ENCODE peak calls at places on chromosomes 4 and X, in five cellular contexts. U, A, T, O and P are unnamed samples.

GRCh38 chrX:118360429-118361125 is 14.7 kb downstream of the WDR44 start:
- DNase-seq in U (no peak), A (peak), T (no peak), O (no peak), P (no peak)

GRCh38 chr4:147590249-147590920 is 26.8 kb upstream of the TMEM184C start:
- DNase-seq in U (peak), A (peak), T (no peak), O (peak), P (peak)

GRCh38 chrX:46180258-46180687 is 364.9 kb downstream of the ZNF674 start:
- DNase-seq in U (no peak), A (peak), T (peak), O (peak), P (no peak)

GRCh38 chr4:162149644-162150043 is 14.2 kb downstream of the FSTL5 start:
- DNase-seq in U (no peak), A (no peak), T (no peak), O (no peak), P (no peak)

GRCh38 chr4:147103403-147103946 is 157.8 kb upstream of the TTC29 start:
- DNase-seq in U (peak), A (peak), T (no peak), O (no peak), P (no peak)

GRCh38 chr4:683982-684571 is 4.9 kb downstream of the SLC49A3 start:
- DNase-seq in U (no peak), A (peak), T (no peak), O (peak), P (peak)

GRCh38 chrX:119516157-119516702 is 48.0 kb downstream of the SLC25A5 start:
- DNase-seq in U (peak), A (peak), T (peak), O (peak), P (peak)

GRCh38 chrX:50100188-50100587 is 100.6 kb downstream of the AKAP4 start:
- DNase-seq in U (peak), A (no peak), T (no peak), O (peak), P (peak)

GRCh38 chrX:55033429-55033828 is 2.7 kb upstream of the ALAS2 start:
- DNase-seq in U (no peak), A (no peak), T (no peak), O (no peak), P (no peak)

GRCh38 chr4:79248610-79249009 is 77.3 kb downstream of the NAA11 start:
- DNase-seq in U (no peak), A (no peak), T (no peak), O (no peak), P (no peak)

GRCh38 chrX:47540754-47541538 is 20.1 kb upstream of the ARAF start:
- DNase-seq in U (peak), A (peak), T (no peak), O (peak), P (peak)

GRCh38 chrX:150240643-150240970 is 122.5 kb upstream of the MAMLD1 start:
- DNase-seq in U (no peak), A (no peak), T (no peak), O (no peak), P (no peak)

GRCh38 chrX:19739683-19740082 is 147.7 kb downstream of the SH3KBP1 start:
- DNase-seq in U (peak), A (peak), T (no peak), O (peak), P (peak)

GRCh38 chrX:77160301-77160700 is 286.9 kb upstream of the FGF16 start:
- DNase-seq in U (no peak), A (no peak), T (no peak), O (no peak), P (no peak)

GRCh38 chr4:8703857-8704495 is 111.4 kb downstream of the CPZ start:
- DNase-seq in U (no peak), A (no peak), T (no peak), O (no peak), P (no peak)

GRCh38 chrX:51866156-51866555 is 27.3 kb upstream of the MAGED1 start:
- DNase-seq in U (no peak), A (peak), T (no peak), O (no peak), P (no peak)

GRCh38 chrX:111445485-111445884 is 33.5 kb upstream of the DCX start:
- DNase-seq in U (peak), A (peak), T (no peak), O (peak), P (peak)

GRCh38 chr4:77734928-77735327 is 84.2 kb downstream of the CNOT6L start:
- DNase-seq in U (no peak), A (peak), T (peak), O (peak), P (no peak)

GRCh38 chrX:15072259-15072658 is 197.6 kb downstream of the ASB9 start:
- DNase-seq in U (no peak), A (no peak), T (no peak), O (no peak), P (no peak)

GRCh38 chr4:89528525-89529133 is 221.0 kb upstream of the GPRIN3 start:
- DNase-seq in U (no peak), A (no peak), T (no peak), O (no peak), P (no peak)

GRCh38 chr4:83905952-83906351 is 370.0 kb downstream of the GPAT3 start:
- DNase-seq in U (no peak), A (no peak), T (no peak), O (peak), P (peak)

GRCh38 chr4:113641025-113641431 is 120.5 kb downstream of the CAMK2D start:
- DNase-seq in U (no peak), A (no peak), T (peak), O (peak), P (no peak)

GRCh38 chr4:188942606-188943005 is 803.4 kb downstream of the TRIML1 start:
- DNase-seq in U (no peak), A (peak), T (no peak), O (no peak), P (no peak)

GRCh38 chrX:3175659-3176438 is 134.6 kb downstream of the ARSF start:
- DNase-seq in U (no peak), A (peak), T (no peak), O (no peak), P (no peak)

GRCh38 chr4:76208005-76208765 is 5.4 kb downstream of the SCARB2 start:
- DNase-seq in U (no peak), A (peak), T (no peak), O (peak), P (peak)

GRCh38 chr4:39032218-39033085 is at the start of gene TMEM156:
- DNase-seq in U (no peak), A (peak), T (peak), O (peak), P (no peak)

GRCh38 chr4:76738081-76738931 is 159.6 kb downstream of the SOWAHB start:
- DNase-seq in U (no peak), A (peak), T (peak), O (no peak), P (no peak)

GRCh38 chrX:16786791-16787735 is 797 bp downstream of the TXLNG start:
- DNase-seq in U (no peak), A (no peak), T (no peak), O (no peak), P (peak)

GRCh38 chrX:133983974-133984578 is 1.3 kb downstream of the GPC3 start:
- DNase-seq in U (no peak), A (no peak), T (no peak), O (no peak), P (no peak)

GRCh38 chrX:87664381-87664780 is 146.8 kb downstream of the KLHL4 start:
- DNase-seq in U (peak), A (peak), T (no peak), O (no peak), P (no peak)

GRCh38 chr4:34181311-34181808 is 2063.0 kb downstream of the ARAP2 start:
- DNase-seq in U (peak), A (peak), T (no peak), O (no peak), P (no peak)

GRCh38 chr4:142656178-142656577 is 189.9 kb downstream of the INPP4B start:
- DNase-seq in U (no peak), A (no peak), T (no peak), O (no peak), P (no peak)

GRCh38 chr4:80459918-80460473 is 124.5 kb downstream of the CFAP299 start:
- DNase-seq in U (no peak), A (no peak), T (no peak), O (no peak), P (no peak)

GRCh38 chr4:53119685-53120084 is 246.2 kb downstream of the SCFD2 start:
- DNase-seq in U (no peak), A (peak), T (no peak), O (peak), P (peak)

GRCh38 chr4:108731001-108731400 is 31.9 kb downstream of the ETNPPL start:
- DNase-seq in U (no peak), A (no peak), T (no peak), O (no peak), P (no peak)

GRCh38 chr4:40150932-40151331 is 45.9 kb upstream of the RHOH start:
- DNase-seq in U (no peak), A (peak), T (no peak), O (no peak), P (no peak)

GRCh38 chr4:185831125-185831815 is 19.3 kb upstream of the SORBS2 start:
- DNase-seq in U (no peak), A (no peak), T (no peak), O (no peak), P (no peak)

GRCh38 chr4:61202638-61203495 is 2.7 kb downstream of the ADGRL3 start:
- DNase-seq in U (no peak), A (no peak), T (no peak), O (no peak), P (peak)

GRCh38 chrX:9467751-9468150 is 2.9 kb downstream of the TBL1X start:
- DNase-seq in U (no peak), A (peak), T (no peak), O (no peak), P (no peak)

GRCh38 chr4:172287112-172287511 is 473.9 kb downstream of the GALNTL6 start:
- DNase-seq in U (no peak), A (no peak), T (no peak), O (no peak), P (no peak)
- TF ChIP-seq BHLHE40 in U (no peak), A (no peak), T (no peak), O (no peak), P (no peak)

GRCh38 chrX:145190801-145191389 is 56.4 kb upstream of the SPANXN1 start:
- DNase-seq in U (no peak), A (no peak), T (no peak), O (peak), P (peak)
- TF ChIP-seq BHLHE40 in U (no peak), A (no peak), T (no peak), O (no peak), P (no peak)

GRCh38 chr4:112277220-112277619 is 8.5 kb downstream of the TIFA start:
- DNase-seq in U (no peak), A (no peak), T (no peak), O (no peak), P (no peak)
- TF ChIP-seq BHLHE40 in U (no peak), A (no peak), T (no peak), O (no peak), P (no peak)

GRCh38 chr4:124711469-124712416 is 789 bp downstream of the ANKRD50 start:
- DNase-seq in U (peak), A (peak), T (no peak), O (peak), P (peak)
- TF ChIP-seq BHLHE40 in U (no peak), A (no peak), T (no peak), O (no peak), P (no peak)